ENCODE peak calls at places on chromosomes 6 and 20, in ten cellular contexts. One of them, this sample, is unnamed.

GRCh38 chr6:41335943-41336342 is 535 bp downstream of the NCR2 start:
- DNase-seq in NCI-H2081: no peak
- DNase-seq in activated gamma-delta T cell treated with Interleukin-2 at 50 U/mL for 16 hours: no peak
- DNase-seq in HCEC 1CT: no peak
- DNase-seq in HS-5: no peak
- DNase-seq in B cell: no peak
- DNase-seq in GM18507: no peak
- DNase-seq in hepatic stellate cell: no peak
- DNase-seq in ACHN: no peak
- DNase-seq in HTR-8/SVneo: no peak
- DNase-seq in this sample: no peak

GRCh38 chr6:26232950-26233607 is 131.9 kb upstream of the BTN3A2 start:
- DNase-seq in NCI-H2081: no peak
- DNase-seq in activated gamma-delta T cell treated with Interleukin-2 at 50 U/mL for 16 hours: peak; percentile 27
- DNase-seq in HCEC 1CT: no peak
- DNase-seq in HS-5: no peak
- DNase-seq in B cell: no peak
- DNase-seq in GM18507: no peak
- DNase-seq in hepatic stellate cell: no peak
- DNase-seq in ACHN: no peak
- DNase-seq in HTR-8/SVneo: no peak
- DNase-seq in this sample: no peak

GRCh38 chr6:98016565-98016964 is 733.5 kb upstream of the MMS22L start:
- DNase-seq in NCI-H2081: no peak
- DNase-seq in activated gamma-delta T cell treated with Interleukin-2 at 50 U/mL for 16 hours: no peak
- DNase-seq in HCEC 1CT: no peak
- DNase-seq in HS-5: no peak
- DNase-seq in B cell: no peak
- DNase-seq in GM18507: no peak
- DNase-seq in hepatic stellate cell: no peak
- DNase-seq in ACHN: no peak
- DNase-seq in HTR-8/SVneo: no peak
- DNase-seq in this sample: no peak

GRCh38 chr20:25500880-25501351 is 84.4 kb downstream of the NINL start:
- DNase-seq in NCI-H2081: no peak
- DNase-seq in activated gamma-delta T cell treated with Interleukin-2 at 50 U/mL for 16 hours: no peak
- DNase-seq in HCEC 1CT: no peak
- DNase-seq in HS-5: no peak
- DNase-seq in B cell: no peak
- DNase-seq in GM18507: no peak
- DNase-seq in hepatic stellate cell: no peak
- DNase-seq in ACHN: no peak
- DNase-seq in HTR-8/SVneo: no peak
- DNase-seq in this sample: no peak

GRCh38 chr6:4157506-4157905 is 22.1 kb upstream of the ECI2 start:
- DNase-seq in NCI-H2081: no peak
- DNase-seq in activated gamma-delta T cell treated with Interleukin-2 at 50 U/mL for 16 hours: no peak
- DNase-seq in HCEC 1CT: no peak
- DNase-seq in HS-5: no peak
- DNase-seq in B cell: no peak
- DNase-seq in GM18507: no peak
- DNase-seq in hepatic stellate cell: no peak
- DNase-seq in ACHN: no peak
- DNase-seq in HTR-8/SVneo: no peak
- DNase-seq in this sample: no peak

GRCh38 chr6:5302995-5303622 is 41.8 kb downstream of the FARS2 start:
- DNase-seq in NCI-H2081: no peak
- DNase-seq in activated gamma-delta T cell treated with Interleukin-2 at 50 U/mL for 16 hours: peak; percentile 48
- DNase-seq in HCEC 1CT: no peak
- DNase-seq in HS-5: no peak
- DNase-seq in B cell: peak; percentile 47
- DNase-seq in GM18507: peak; percentile 47
- DNase-seq in hepatic stellate cell: no peak
- DNase-seq in ACHN: peak; percentile 60
- DNase-seq in HTR-8/SVneo: no peak
- DNase-seq in this sample: peak; percentile 30

GRCh38 chr20:50353289-50353961 is 156.8 kb upstream of the PTPN1 start:
- DNase-seq in NCI-H2081: no peak
- DNase-seq in activated gamma-delta T cell treated with Interleukin-2 at 50 U/mL for 16 hours: no peak
- DNase-seq in HCEC 1CT: no peak
- DNase-seq in HS-5: no peak
- DNase-seq in B cell: no peak
- DNase-seq in GM18507: no peak
- DNase-seq in hepatic stellate cell: no peak
- DNase-seq in ACHN: no peak
- DNase-seq in HTR-8/SVneo: no peak
- DNase-seq in this sample: no peak

GRCh38 chr20:728022-728944 is 40.0 kb downstream of the SLC52A3 start:
- DNase-seq in NCI-H2081: peak; percentile 74
- DNase-seq in activated gamma-delta T cell treated with Interleukin-2 at 50 U/mL for 16 hours: peak; percentile 15
- DNase-seq in HCEC 1CT: no peak
- DNase-seq in HS-5: no peak
- DNase-seq in B cell: peak; percentile 58
- DNase-seq in GM18507: peak; percentile 17
- DNase-seq in hepatic stellate cell: peak; percentile 38
- DNase-seq in ACHN: peak; percentile 48
- DNase-seq in HTR-8/SVneo: peak; percentile 77
- DNase-seq in this sample: peak; percentile 36

GRCh38 chr6:97524846-97525245 is 241.8 kb upstream of the MMS22L start:
- DNase-seq in NCI-H2081: peak; percentile 43
- DNase-seq in activated gamma-delta T cell treated with Interleukin-2 at 50 U/mL for 16 hours: no peak
- DNase-seq in HCEC 1CT: no peak
- DNase-seq in HS-5: no peak
- DNase-seq in B cell: no peak
- DNase-seq in GM18507: no peak
- DNase-seq in hepatic stellate cell: no peak
- DNase-seq in ACHN: no peak
- DNase-seq in HTR-8/SVneo: no peak
- DNase-seq in this sample: no peak